ENCODE peak calls at places on chromosomes 2 and 18, in nine cellular contexts. One of them, this sample, is unnamed.

GRCh38 chr2:216057688-216058193 is 23.9 kb downstream of the PECR start:
- DNase-seq in PC-9: peak
- DNase-seq in EL: peak
- DNase-seq in heart right ventricle: no peak
- DNase-seq in stimulated activated CD8-positive, alpha-beta memory T cell treated with anti-CD3 and anti-CD28 coated beads, Interleukin-7, amount 100 ng/mL, for 1 hour: peak
- DNase-seq in A549: peak
- DNase-seq in NCI-H2081: no peak
- DNase-seq in foreskin fibroblast: peak
- DNase-seq in Calu3: peak
- DNase-seq in this sample: no peak

GRCh38 chr2:224946911-224947310 is 95.4 kb downstream of the DOCK10 start:
- DNase-seq in PC-9: no peak
- DNase-seq in A549: no peak
- DNase-seq in Calu3: no peak
- DNase-seq in stimulated activated CD8-positive, alpha-beta memory T cell treated with anti-CD3 and anti-CD28 coated beads, Interleukin-7, amount 100 ng/mL, for 1 hour: no peak
- DNase-seq in heart right ventricle: no peak
- DNase-seq in EL: peak
- DNase-seq in NCI-H2081: no peak
- DNase-seq in foreskin fibroblast: peak
- DNase-seq in this sample: no peak

GRCh38 chr2:54429055-54429454 is 27.1 kb upstream of the SPTBN1 start:
- DNase-seq in foreskin fibroblast: no peak
- DNase-seq in Calu3: no peak
- DNase-seq in A549: no peak
- DNase-seq in PC-9: no peak
- DNase-seq in heart right ventricle: no peak
- DNase-seq in EL: no peak
- DNase-seq in NCI-H2081: no peak
- DNase-seq in stimulated activated CD8-positive, alpha-beta memory T cell treated with anti-CD3 and anti-CD28 coated beads, Interleukin-7, amount 100 ng/mL, for 1 hour: no peak
- DNase-seq in this sample: no peak

GRCh38 chr2:186588421-186588820 is 1.4 kb upstream of the ITGAV start:
- DNase-seq in NCI-H2081: no peak
- DNase-seq in stimulated activated CD8-positive, alpha-beta memory T cell treated with anti-CD3 and anti-CD28 coated beads, Interleukin-7, amount 100 ng/mL, for 1 hour: no peak
- DNase-seq in foreskin fibroblast: no peak
- DNase-seq in Calu3: no peak
- DNase-seq in heart right ventricle: no peak
- DNase-seq in A549: no peak
- DNase-seq in EL: no peak
- DNase-seq in PC-9: no peak
- DNase-seq in this sample: no peak

GRCh38 chr18:28267878-28268625 is 91.1 kb upstream of the CDH2 start:
- DNase-seq in stimulated activated CD8-positive, alpha-beta memory T cell treated with anti-CD3 and anti-CD28 coated beads, Interleukin-7, amount 100 ng/mL, for 1 hour: no peak
- DNase-seq in foreskin fibroblast: peak
- DNase-seq in EL: peak
- DNase-seq in NCI-H2081: no peak
- DNase-seq in heart right ventricle: no peak
- DNase-seq in A549: peak
- DNase-seq in PC-9: no peak
- DNase-seq in Calu3: no peak
- DNase-seq in this sample: no peak

GRCh38 chr18:8654482-8655451 is 45.5 kb downstream of the RAB12 start:
- DNase-seq in foreskin fibroblast: peak
- DNase-seq in stimulated activated CD8-positive, alpha-beta memory T cell treated with anti-CD3 and anti-CD28 coated beads, Interleukin-7, amount 100 ng/mL, for 1 hour: no peak
- DNase-seq in Calu3: no peak
- DNase-seq in PC-9: no peak
- DNase-seq in NCI-H2081: peak
- DNase-seq in EL: peak
- DNase-seq in heart right ventricle: no peak
- DNase-seq in A549: peak
- DNase-seq in this sample: no peak

GRCh38 chr2:86453838-86454237 is 12.7 kb downstream of the KDM3A start:
- DNase-seq in PC-9: peak
- DNase-seq in foreskin fibroblast: peak
- DNase-seq in EL: peak
- DNase-seq in NCI-H2081: peak
- DNase-seq in Calu3: peak
- DNase-seq in A549: no peak
- DNase-seq in stimulated activated CD8-positive, alpha-beta memory T cell treated with anti-CD3 and anti-CD28 coated beads, Interleukin-7, amount 100 ng/mL, for 1 hour: no peak
- DNase-seq in heart right ventricle: no peak
- DNase-seq in this sample: no peak

GRCh38 chr2:157466764-157467163 is 22.9 kb upstream of the CYTIP start:
- DNase-seq in A549: no peak
- DNase-seq in NCI-H2081: no peak
- DNase-seq in Calu3: no peak
- DNase-seq in heart right ventricle: no peak
- DNase-seq in foreskin fibroblast: no peak
- DNase-seq in EL: no peak
- DNase-seq in PC-9: no peak
- DNase-seq in stimulated activated CD8-positive, alpha-beta memory T cell treated with anti-CD3 and anti-CD28 coated beads, Interleukin-7, amount 100 ng/mL, for 1 hour: no peak
- DNase-seq in this sample: no peak

GRCh38 chr18:13471971-13472628 is 253.5 kb downstream of the LDLRAD4 start:
- DNase-seq in EL: no peak
- DNase-seq in heart right ventricle: no peak
- DNase-seq in foreskin fibroblast: no peak
- DNase-seq in PC-9: no peak
- DNase-seq in A549: no peak
- DNase-seq in NCI-H2081: no peak
- DNase-seq in stimulated activated CD8-positive, alpha-beta memory T cell treated with anti-CD3 and anti-CD28 coated beads, Interleukin-7, amount 100 ng/mL, for 1 hour: no peak
- DNase-seq in Calu3: no peak
- DNase-seq in this sample: no peak

GRCh38 chr2:60294901-60295590 is 258.4 kb downstream of the BCL11A start:
- DNase-seq in foreskin fibroblast: no peak
- DNase-seq in heart right ventricle: no peak
- DNase-seq in Calu3: peak
- DNase-seq in EL: no peak
- DNase-seq in PC-9: no peak
- DNase-seq in NCI-H2081: no peak
- DNase-seq in A549: no peak
- DNase-seq in stimulated activated CD8-positive, alpha-beta memory T cell treated with anti-CD3 and anti-CD28 coated beads, Interleukin-7, amount 100 ng/mL, for 1 hour: no peak
- DNase-seq in this sample: no peak

GRCh38 chr2:230904856-230905447 is 20.1 kb downstream of the GPR55 start:
- DNase-seq in Calu3: no peak
- DNase-seq in EL: no peak
- DNase-seq in NCI-H2081: no peak
- DNase-seq in stimulated activated CD8-positive, alpha-beta memory T cell treated with anti-CD3 and anti-CD28 coated beads, Interleukin-7, amount 100 ng/mL, for 1 hour: no peak
- DNase-seq in heart right ventricle: no peak
- DNase-seq in A549: no peak
- DNase-seq in foreskin fibroblast: no peak
- DNase-seq in PC-9: no peak
- DNase-seq in this sample: no peak

GRCh38 chr2:98985905-98986666 is 50.1 kb upstream of the CRACDL start:
- DNase-seq in foreskin fibroblast: no peak
- DNase-seq in NCI-H2081: no peak
- DNase-seq in A549: no peak
- DNase-seq in stimulated activated CD8-positive, alpha-beta memory T cell treated with anti-CD3 and anti-CD28 coated beads, Interleukin-7, amount 100 ng/mL, for 1 hour: no peak
- DNase-seq in PC-9: no peak
- DNase-seq in heart right ventricle: no peak
- DNase-seq in EL: no peak
- DNase-seq in Calu3: no peak
- DNase-seq in this sample: no peak

GRCh38 chr2:34892286-34892685 is 1293.2 kb upstream of the FAM98A start:
- DNase-seq in EL: no peak
- DNase-seq in heart right ventricle: no peak
- DNase-seq in stimulated activated CD8-positive, alpha-beta memory T cell treated with anti-CD3 and anti-CD28 coated beads, Interleukin-7, amount 100 ng/mL, for 1 hour: no peak
- DNase-seq in A549: no peak
- DNase-seq in PC-9: no peak
- DNase-seq in Calu3: no peak
- DNase-seq in foreskin fibroblast: no peak
- DNase-seq in NCI-H2081: no peak
- DNase-seq in this sample: no peak

GRCh38 chr2:201858781-201859180 is 52.4 kb downstream of the CDK15 start:
- DNase-seq in heart right ventricle: no peak
- DNase-seq in PC-9: no peak
- DNase-seq in foreskin fibroblast: peak
- DNase-seq in NCI-H2081: no peak
- DNase-seq in Calu3: no peak
- DNase-seq in A549: no peak
- DNase-seq in stimulated activated CD8-positive, alpha-beta memory T cell treated with anti-CD3 and anti-CD28 coated beads, Interleukin-7, amount 100 ng/mL, for 1 hour: no peak
- DNase-seq in EL: peak
- DNase-seq in this sample: peak

GRCh38 chr2:186716899-186717811 is 23.3 kb downstream of the FAM171B start:
- DNase-seq in heart right ventricle: no peak
- DNase-seq in A549: no peak
- DNase-seq in stimulated activated CD8-positive, alpha-beta memory T cell treated with anti-CD3 and anti-CD28 coated beads, Interleukin-7, amount 100 ng/mL, for 1 hour: no peak
- DNase-seq in Calu3: no peak
- DNase-seq in EL: no peak
- DNase-seq in PC-9: no peak
- DNase-seq in NCI-H2081: peak
- DNase-seq in foreskin fibroblast: peak
- DNase-seq in this sample: no peak

GRCh38 chr2:101188683-101189405 is 37.7 kb upstream of the TBC1D8 start:
- DNase-seq in A549: peak
- DNase-seq in EL: peak
- DNase-seq in stimulated activated CD8-positive, alpha-beta memory T cell treated with anti-CD3 and anti-CD28 coated beads, Interleukin-7, amount 100 ng/mL, for 1 hour: no peak
- DNase-seq in PC-9: no peak
- DNase-seq in NCI-H2081: peak
- DNase-seq in foreskin fibroblast: peak
- DNase-seq in Calu3: peak
- DNase-seq in heart right ventricle: no peak
- DNase-seq in this sample: no peak

GRCh38 chr18:58596265-58596681 is 32.6 kb downstream of the ALPK2 start:
- DNase-seq in Calu3: no peak
- DNase-seq in foreskin fibroblast: no peak
- DNase-seq in A549: no peak
- DNase-seq in NCI-H2081: no peak
- DNase-seq in stimulated activated CD8-positive, alpha-beta memory T cell treated with anti-CD3 and anti-CD28 coated beads, Interleukin-7, amount 100 ng/mL, for 1 hour: no peak
- DNase-seq in PC-9: no peak
- DNase-seq in heart right ventricle: peak
- DNase-seq in EL: no peak
- DNase-seq in this sample: no peak

GRCh38 chr2:96151595-96152300 is 6.5 kb upstream of the DUSP2 start:
- DNase-seq in foreskin fibroblast: no peak
- DNase-seq in PC-9: no peak
- DNase-seq in A549: no peak
- DNase-seq in EL: no peak
- DNase-seq in Calu3: no peak
- DNase-seq in stimulated activated CD8-positive, alpha-beta memory T cell treated with anti-CD3 and anti-CD28 coated beads, Interleukin-7, amount 100 ng/mL, for 1 hour: no peak
- DNase-seq in NCI-H2081: no peak
- DNase-seq in heart right ventricle: no peak
- DNase-seq in this sample: no peak

This sample was measured in NCI-H774.